ENCODE peak calls at places on chromosomes 7 and 10, in seven cellular contexts. One of them, this sample, is unnamed.

GRCh38 chr10:112202561-112203241 is 19.1 kb upstream of the GPAM start:
- DNase-seq in AG04449: no peak
- DNase-seq in SK-N-SH: no peak
- DNase-seq in CD8-positive, alpha-beta T cell: no peak
- DNase-seq in mammary epithelial cell: peak
- DNase-seq in pancreas: no peak
- DNase-seq in A549: peak
- DNase-seq in this sample: no peak

GRCh38 chr7:767941-768729 is 41.1 kb upstream of the PRKAR1B start:
- DNase-seq in AG04449: no peak
- DNase-seq in SK-N-SH: peak
- DNase-seq in CD8-positive, alpha-beta T cell: peak
- DNase-seq in mammary epithelial cell: no peak
- DNase-seq in pancreas: no peak
- DNase-seq in A549: no peak
- DNase-seq in this sample: peak

GRCh38 chr10:63171255-63171654 is 38.1 kb downstream of the NRBF2 start:
- DNase-seq in AG04449: no peak
- DNase-seq in SK-N-SH: no peak
- DNase-seq in CD8-positive, alpha-beta T cell: no peak
- DNase-seq in mammary epithelial cell: no peak
- DNase-seq in pancreas: no peak
- DNase-seq in A549: no peak
- DNase-seq in this sample: no peak

GRCh38 chr7:5594616-5595544 is 171.2 kb upstream of the TNRC18 start:
- DNase-seq in AG04449: no peak
- DNase-seq in SK-N-SH: peak
- DNase-seq in CD8-positive, alpha-beta T cell: no peak
- DNase-seq in mammary epithelial cell: peak
- DNase-seq in pancreas: no peak
- DNase-seq in A549: no peak
- DNase-seq in this sample: no peak

GRCh38 chr10:80144302-80145131 is 12.0 kb downstream of the PLAC9 start:
- DNase-seq in AG04449: no peak
- DNase-seq in SK-N-SH: peak
- DNase-seq in CD8-positive, alpha-beta T cell: peak
- DNase-seq in mammary epithelial cell: no peak
- DNase-seq in pancreas: peak
- DNase-seq in A549: peak
- DNase-seq in this sample: no peak

GRCh38 chr10:25954851-25955250 is 20.8 kb downstream of the MYO3A start:
- DNase-seq in AG04449: no peak
- DNase-seq in SK-N-SH: no peak
- DNase-seq in CD8-positive, alpha-beta T cell: no peak
- DNase-seq in mammary epithelial cell: no peak
- DNase-seq in pancreas: no peak
- DNase-seq in A549: no peak
- DNase-seq in this sample: no peak

GRCh38 chr7:18086165-18087030 is 58.8 kb upstream of the PRPS1L1 start:
- DNase-seq in AG04449: no peak
- DNase-seq in SK-N-SH: peak
- DNase-seq in CD8-positive, alpha-beta T cell: no peak
- DNase-seq in mammary epithelial cell: peak
- DNase-seq in pancreas: no peak
- DNase-seq in A549: peak
- DNase-seq in this sample: no peak

GRCh38 chr10:83764681-83765080 is 374.6 kb upstream of the GHITM start:
- DNase-seq in AG04449: no peak
- DNase-seq in SK-N-SH: no peak
- DNase-seq in CD8-positive, alpha-beta T cell: no peak
- DNase-seq in mammary epithelial cell: peak
- DNase-seq in pancreas: no peak
- DNase-seq in A549: no peak
- DNase-seq in this sample: no peak

GRCh38 chr7:32916006-32916405 is 24.4 kb upstream of the KBTBD2 start:
- DNase-seq in AG04449: no peak
- DNase-seq in SK-N-SH: no peak
- DNase-seq in CD8-positive, alpha-beta T cell: no peak
- DNase-seq in mammary epithelial cell: no peak
- DNase-seq in pancreas: no peak
- DNase-seq in A549: no peak
- DNase-seq in this sample: no peak

GRCh38 chr7:28572321-28573058 is 160.2 kb downstream of the CREB5 start:
- DNase-seq in AG04449: no peak
- DNase-seq in SK-N-SH: peak
- DNase-seq in CD8-positive, alpha-beta T cell: no peak
- DNase-seq in mammary epithelial cell: no peak
- DNase-seq in pancreas: peak
- DNase-seq in A549: no peak
- DNase-seq in this sample: no peak

GRCh38 chr10:73759512-73760115 is 15.4 kb downstream of the SEC24C start:
- DNase-seq in AG04449: no peak
- DNase-seq in SK-N-SH: no peak
- DNase-seq in CD8-positive, alpha-beta T cell: peak
- DNase-seq in mammary epithelial cell: no peak
- DNase-seq in pancreas: no peak
- DNase-seq in A549: no peak
- DNase-seq in this sample: no peak

GRCh38 chr10:120782336-120782735 is 68.8 kb upstream of the WDR11 start:
- DNase-seq in AG04449: no peak
- DNase-seq in SK-N-SH: no peak
- DNase-seq in CD8-positive, alpha-beta T cell: no peak
- DNase-seq in mammary epithelial cell: no peak
- DNase-seq in pancreas: no peak
- DNase-seq in A549: no peak
- DNase-seq in this sample: no peak

GRCh38 chr7:9250876-9251275 is 817.5 kb downstream of the NXPH1 start:
- DNase-seq in AG04449: no peak
- DNase-seq in SK-N-SH: no peak
- DNase-seq in CD8-positive, alpha-beta T cell: no peak
- DNase-seq in mammary epithelial cell: no peak
- DNase-seq in pancreas: no peak
- DNase-seq in A549: no peak
- DNase-seq in this sample: no peak

GRCh38 chr7:55271069-55271468 is 94.1 kb upstream of the LANCL2 start:
- DNase-seq in AG04449: no peak
- DNase-seq in SK-N-SH: no peak
- DNase-seq in CD8-positive, alpha-beta T cell: no peak
- DNase-seq in mammary epithelial cell: no peak
- DNase-seq in pancreas: no peak
- DNase-seq in A549: no peak
- DNase-seq in this sample: no peak

GRCh38 chr7:37277513-37277912 is 171.2 kb downstream of the ELMO1 start:
- DNase-seq in AG04449: no peak
- DNase-seq in SK-N-SH: no peak
- DNase-seq in CD8-positive, alpha-beta T cell: no peak
- DNase-seq in mammary epithelial cell: no peak
- DNase-seq in pancreas: no peak
- DNase-seq in A549: no peak
- DNase-seq in this sample: no peak

GRCh38 chr10:43846187-43846680 is 197.6 kb upstream of the ZNF32 start:
- DNase-seq in AG04449: no peak
- DNase-seq in SK-N-SH: no peak
- DNase-seq in CD8-positive, alpha-beta T cell: peak
- DNase-seq in mammary epithelial cell: no peak
- DNase-seq in pancreas: no peak
- DNase-seq in A549: no peak
- DNase-seq in this sample: no peak

GRCh38 chr10:95536017-95536416 is 25.2 kb downstream of the SORBS1 start:
- DNase-seq in AG04449: no peak
- DNase-seq in SK-N-SH: no peak
- DNase-seq in CD8-positive, alpha-beta T cell: no peak
- DNase-seq in mammary epithelial cell: no peak
- DNase-seq in pancreas: no peak
- DNase-seq in A549: no peak
- DNase-seq in this sample: no peak

GRCh38 chr10:103394180-103394579 is 2.1 kb downstream of the ATP5MK start:
- DNase-seq in AG04449: no peak
- DNase-seq in SK-N-SH: no peak
- DNase-seq in CD8-positive, alpha-beta T cell: no peak
- DNase-seq in mammary epithelial cell: no peak
- DNase-seq in pancreas: no peak
- DNase-seq in A549: no peak
- DNase-seq in this sample: no peak

GRCh38 chr7:67484244-67484751 is 487.7 kb downstream of the TYW1 start:
- DNase-seq in AG04449: peak
- DNase-seq in SK-N-SH: peak
- DNase-seq in CD8-positive, alpha-beta T cell: no peak
- DNase-seq in mammary epithelial cell: peak
- DNase-seq in pancreas: peak
- DNase-seq in A549: peak
- DNase-seq in this sample: peak

GRCh38 chr10:57964371-57964770 is 303.3 kb downstream of the IPMK start:
- DNase-seq in AG04449: peak
- DNase-seq in SK-N-SH: no peak
- DNase-seq in CD8-positive, alpha-beta T cell: no peak
- DNase-seq in mammary epithelial cell: peak
- DNase-seq in pancreas: no peak
- DNase-seq in A549: no peak
- DNase-seq in this sample: no peak

GRCh38 chr10:3215336-3215860 is 42.8 kb upstream of the PITRM1 start:
- DNase-seq in AG04449: no peak
- DNase-seq in SK-N-SH: no peak
- DNase-seq in CD8-positive, alpha-beta T cell: no peak
- DNase-seq in mammary epithelial cell: no peak
- DNase-seq in pancreas: no peak
- DNase-seq in A549: no peak
- DNase-seq in this sample: no peak

GRCh38 chr10:3217301-3217700 is 44.7 kb upstream of the PITRM1 start:
- DNase-seq in AG04449: peak
- DNase-seq in SK-N-SH: no peak
- DNase-seq in CD8-positive, alpha-beta T cell: no peak
- DNase-seq in mammary epithelial cell: peak
- DNase-seq in pancreas: no peak
- DNase-seq in A549: no peak
- DNase-seq in this sample: no peak

GRCh38 chr10:3213758-3214545 is 41.4 kb upstream of the PITRM1 start:
- DNase-seq in AG04449: no peak
- DNase-seq in SK-N-SH: no peak
- DNase-seq in CD8-positive, alpha-beta T cell: no peak
- DNase-seq in mammary epithelial cell: no peak
- DNase-seq in pancreas: no peak
- DNase-seq in A549: no peak
- DNase-seq in this sample: no peak

GRCh38 chr10:3220853-3221252 is 48.3 kb upstream of the PITRM1 start:
- DNase-seq in AG04449: no peak
- DNase-seq in SK-N-SH: no peak
- DNase-seq in CD8-positive, alpha-beta T cell: no peak
- DNase-seq in mammary epithelial cell: peak
- DNase-seq in pancreas: no peak
- DNase-seq in A549: no peak
- DNase-seq in this sample: no peak

DNA sequence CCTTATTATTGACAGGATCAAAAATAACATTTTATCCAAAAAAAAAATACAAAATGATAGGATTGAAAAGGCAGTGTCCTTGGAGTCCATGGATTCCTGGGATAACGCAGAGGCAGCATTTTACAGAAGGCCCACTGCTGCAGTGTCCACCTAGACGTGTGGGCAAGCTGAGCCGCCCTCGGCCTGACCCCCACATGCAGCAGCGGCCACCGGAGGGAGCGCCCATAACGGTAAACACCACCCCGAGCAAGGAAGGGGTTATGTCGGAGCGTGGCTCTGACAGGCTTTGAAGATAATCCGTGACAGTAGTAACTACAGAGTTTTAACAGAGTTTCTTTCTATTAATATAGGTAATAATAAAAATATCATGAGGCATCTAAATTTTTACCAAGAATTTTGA is 45.3 kb upstream of the PITRM1 start:
- DNase-seq in AG04449: no peak
- DNase-seq in SK-N-SH: no peak
- DNase-seq in CD8-positive, alpha-beta T cell: no peak
- DNase-seq in mammary epithelial cell: no peak
- DNase-seq in pancreas: no peak
- DNase-seq in A549: no peak
- DNase-seq in this sample: no peak
- H3K4me3 ChIP-seq in AG04449: no peak
- H3K4me3 ChIP-seq in SK-N-SH: no peak
- H3K4me3 ChIP-seq in CD8-positive, alpha-beta T cell: no peak
- H3K4me3 ChIP-seq in mammary epithelial cell: no peak
- H3K4me3 ChIP-seq in pancreas: no peak
- H3K4me3 ChIP-seq in A549: no peak
- H3K4me3 ChIP-seq in this sample: no peak

GRCh38 chr10:115129752-115130151 is 36.6 kb downstream of the ATRNL1 start:
- DNase-seq in AG04449: no peak
- DNase-seq in SK-N-SH: peak
- DNase-seq in CD8-positive, alpha-beta T cell: no peak
- DNase-seq in mammary epithelial cell: peak
- DNase-seq in pancreas: no peak
- DNase-seq in A549: no peak
- DNase-seq in this sample: peak
- TF ChIP-seq CTCF in AG04449: no peak
- TF ChIP-seq CTCF in SK-N-SH: peak
- TF ChIP-seq CTCF in CD8-positive, alpha-beta T cell: peak
- TF ChIP-seq CTCF in mammary epithelial cell: peak
- TF ChIP-seq CTCF in pancreas: peak
- TF ChIP-seq CTCF in A549: peak
- TF ChIP-seq CTCF in this sample: peak

DNA sequence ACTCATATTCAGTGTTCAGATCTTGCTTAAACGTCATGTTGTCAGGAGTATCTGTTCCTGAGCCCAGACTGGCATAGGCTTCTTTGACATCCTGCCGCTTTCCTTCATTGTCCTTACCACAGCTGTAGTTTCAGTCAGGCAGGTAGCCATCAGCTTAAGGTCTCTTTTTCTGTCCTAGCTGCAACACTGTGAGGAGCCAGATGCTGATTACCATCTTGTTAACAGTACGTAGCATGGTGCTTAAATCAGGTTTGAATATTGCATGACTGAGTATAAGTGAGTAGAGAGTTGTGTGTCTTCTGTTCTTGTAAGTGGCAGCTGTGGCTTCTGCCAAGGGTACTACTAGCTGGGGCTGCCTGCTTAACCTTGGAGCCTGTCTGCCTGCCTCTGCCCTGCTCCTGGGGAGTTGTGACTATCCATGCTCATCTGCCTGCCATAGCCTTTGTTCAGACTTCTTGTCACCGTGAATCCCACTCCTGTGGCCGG is 92.6 kb downstream of the MAPK8 start:
- DNase-seq in AG04449: no peak
- DNase-seq in SK-N-SH: no peak
- DNase-seq in CD8-positive, alpha-beta T cell: no peak
- DNase-seq in mammary epithelial cell: no peak
- DNase-seq in pancreas: no peak
- DNase-seq in A549: no peak
- DNase-seq in this sample: no peak
- H3K4me3 ChIP-seq in AG04449: no peak
- H3K4me3 ChIP-seq in SK-N-SH: no peak
- H3K4me3 ChIP-seq in CD8-positive, alpha-beta T cell: no peak
- H3K4me3 ChIP-seq in mammary epithelial cell: no peak
- H3K4me3 ChIP-seq in pancreas: no peak
- H3K4me3 ChIP-seq in A549: no peak
- H3K4me3 ChIP-seq in this sample: no peak

DNA sequence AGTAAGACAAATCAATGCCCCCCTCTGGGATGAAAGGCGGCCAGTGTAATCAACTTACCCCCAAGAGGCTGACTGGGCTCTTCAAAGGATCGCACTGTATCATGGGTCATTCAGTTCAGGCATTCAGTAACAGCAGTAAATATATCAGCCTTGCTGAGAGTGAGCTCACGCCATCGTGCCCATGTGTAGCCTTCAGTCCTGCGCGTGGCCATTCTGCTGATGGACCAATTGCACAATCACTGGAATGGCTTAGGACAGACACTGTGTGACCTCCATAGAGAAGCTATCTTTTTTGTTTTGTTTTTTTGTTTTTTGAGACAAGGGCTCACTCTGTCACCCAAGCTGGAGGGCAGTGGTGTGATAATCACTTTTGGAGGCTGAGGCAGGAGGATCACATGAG is 9.1 kb upstream of the PRKRIP1 start:
- DNase-seq in AG04449: no peak
- DNase-seq in SK-N-SH: no peak
- DNase-seq in CD8-positive, alpha-beta T cell: no peak
- DNase-seq in mammary epithelial cell: no peak
- DNase-seq in pancreas: no peak
- DNase-seq in A549: no peak
- DNase-seq in this sample: no peak
- TF ChIP-seq CTCF in AG04449: no peak
- TF ChIP-seq CTCF in SK-N-SH: no peak
- TF ChIP-seq CTCF in CD8-positive, alpha-beta T cell: no peak
- TF ChIP-seq CTCF in mammary epithelial cell: no peak
- TF ChIP-seq CTCF in pancreas: no peak
- TF ChIP-seq CTCF in A549: no peak
- TF ChIP-seq CTCF in this sample: no peak

This sample was measured in LNCaP clone FGC.